ENCODE peak calls at places on chromosomes 5 and 9, in four cellular contexts. K is renal cortical epithelial cell, Z is H9, T is upper lobe of right lung. J is an unnamed sample.

GRCh38 chr5:165497707-165498106 is 1992.3 kb downstream of the MAT2B start:
- DNase-seq in K (no peak), Z (peak), T (no peak), J (no peak)

GRCh38 chr9:119836036-119836435 is 466.8 kb upstream of the BRINP1 start:
- DNase-seq in K (no peak), Z (no peak), T (no peak), J (no peak)

GRCh38 chr5:14223372-14223771 is 80.2 kb downstream of the TRIO start:
- DNase-seq in K (no peak), Z (no peak), T (no peak), J (no peak)

GRCh38 chr9:134959971-134960310 is 42.2 kb upstream of the FCN1 start:
- DNase-seq in K (no peak), Z (no peak), T (peak), J (no peak)

GRCh38 chr9:136566899-136567298 is 21.1 kb upstream of the NOTCH1 start:
- DNase-seq in K (no peak), Z (no peak), T (no peak), J (no peak)

GRCh38 chr5:148769941-148770340 is 56.5 kb upstream of the ADRB2 start:
- DNase-seq in K (no peak), Z (no peak), T (no peak), J (no peak)

GRCh38 chr9:70594546-70594945 is 180.1 kb upstream of the KLF9 start:
- DNase-seq in K (peak), Z (no peak), T (no peak), J (no peak)

GRCh38 chr5:95631991-95632675 is 12.2 kb downstream of the GPR150 start:
- DNase-seq in K (peak), Z (no peak), T (no peak), J (peak)

GRCh38 chr9:95003694-95004451 is 277.4 kb downstream of the AOPEP start:
- DNase-seq in K (peak), Z (peak), T (peak), J (no peak)

GRCh38 chr9:131398204-131398603 is 4.3 kb downstream of the PRRC2B start:
- DNase-seq in K (no peak), Z (no peak), T (no peak), J (no peak)

GRCh38 chr9:106644661-106645060 is 218.3 kb upstream of the ZNF462 start:
- DNase-seq in K (no peak), Z (no peak), T (no peak), J (no peak)

GRCh38 chr9:136312436-136312835 is 8.5 kb upstream of the CCDC187 start:
- DNase-seq in K (no peak), Z (no peak), T (no peak), J (no peak)

GRCh38 chr5:67066815-67067214 is 129.8 kb downstream of the CD180 start:
- DNase-seq in K (peak), Z (no peak), T (no peak), J (no peak)

GRCh38 chr5:16596541-16596940 is 20.3 kb downstream of the RETREG1 start:
- DNase-seq in K (peak), Z (no peak), T (no peak), J (no peak)

GRCh38 chr9:124190761-124191160 is 67.0 kb upstream of the NEK6 start:
- DNase-seq in K (no peak), Z (no peak), T (no peak), J (no peak)

GRCh38 chr5:157479166-157479565 is 19.2 kb downstream of the NIPAL4 start:
- DNase-seq in K (no peak), Z (no peak), T (no peak), J (no peak)

GRCh38 chr9:101415578-101415977 is 16.9 kb downstream of the ZNF189 start:
- DNase-seq in K (no peak), Z (no peak), T (no peak), J (no peak)

GRCh38 chr5:146466521-146467349 is 19.6 kb downstream of the TCERG1 start:
- DNase-seq in K (peak), Z (no peak), T (no peak), J (no peak)

GRCh38 chr9:92094655-92095054 is 20.6 kb downstream of the SPTLC1 start:
- DNase-seq in K (peak), Z (peak), T (no peak), J (no peak)

GRCh38 chr9:122020398-122020797 is 72.7 kb downstream of the TTLL11 start:
- DNase-seq in K (no peak), Z (no peak), T (no peak), J (no peak)

GRCh38 chr5:181241393-181241975 is 2.2 kb downstream of the RACK1 start:
- DNase-seq in K (peak), Z (no peak), T (no peak), J (no peak)

GRCh38 chr9:33858346-33858869 is 41.4 kb downstream of the UBE2R2 start:
- DNase-seq in K (peak), Z (no peak), T (no peak), J (no peak)

GRCh38 chr9:109771084-109771483 is 8.9 kb upstream of the PALM2AKAP2 start:
- DNase-seq in K (peak), Z (peak), T (no peak), J (no peak)

GRCh38 chr5:133331866-133332731 is 280.2 kb downstream of the FSTL4 start:
- DNase-seq in K (no peak), Z (no peak), T (peak), J (no peak)

GRCh38 chr9:104682642-104683041 is 11.7 kb upstream of the OR13D1 start:
- DNase-seq in K (peak), Z (no peak), T (no peak), J (peak)

GRCh38 chr9:69549310-69550202 is 122.6 kb downstream of the APBA1 start:
- DNase-seq in K (peak), Z (no peak), T (no peak), J (no peak)

GRCh38 chr5:9468070-9468388 is 77.8 kb downstream of the SEMA5A start:
- DNase-seq in K (peak), Z (no peak), T (no peak), J (peak)

GRCh38 chr9:26744362-26744965 is 148.1 kb downstream of the CAAP1 start:
- DNase-seq in K (peak), Z (no peak), T (no peak), J (no peak)

GRCh38 chr5:54883374-54884194 is 101.8 kb downstream of the ESM1 start:
- DNase-seq in K (peak), Z (peak), T (peak), J (no peak)

GRCh38 chr5:56606202-56606601 is 209.1 kb upstream of the MAP3K1 start:
- DNase-seq in K (peak), Z (no peak), T (no peak), J (no peak)

GRCh38 chr5:172688735-172689572 is 47.9 kb downstream of the NEURL1B start:
- DNase-seq in K (peak), Z (no peak), T (no peak), J (no peak)

GRCh38 chr9:2576631-2577030 is 45.0 kb upstream of the VLDLR start:
- DNase-seq in K (no peak), Z (no peak), T (no peak), J (no peak)

J was measured in epithelial cell of proximal tubule.